ENCODE peak calls at places on chromosomes 13 and 19, in four cellular contexts. Q, M, D and W are unnamed samples.

GRCh38 chr19:48443262-48443661 is 2.5 kb upstream of the GRWD1 start:
- DNase-seq in Q (no peak), M (no peak), D (no peak), W (peak)

GRCh38 chr19:18089726-18090125 is 3.0 kb upstream of the IL12RB1 start:
- DNase-seq in Q (no peak), M (no peak), D (no peak), W (peak)

GRCh38 chr13:37382156-37382555 is 216.4 kb downstream of the POSTN start:
- DNase-seq in Q (no peak), M (no peak), D (no peak), W (no peak)

GRCh38 chr13:99806671-99807070 is 164.9 kb downstream of the ZIC5 start:
- DNase-seq in Q (no peak), M (no peak), D (no peak), W (no peak)

GRCh38 chr13:23375007-23375971 is 58.2 kb downstream of the SACS start:
- DNase-seq in Q (peak), M (peak), D (peak), W (peak)

GRCh38 chr13:41401371-41401770 is 56.0 kb upstream of the RGCC start:
- DNase-seq in Q (no peak), M (no peak), D (no peak), W (no peak)

GRCh38 chr13:46288570-46289259 is 77.0 kb downstream of the LRRC63 start:
- DNase-seq in Q (no peak), M (no peak), D (peak), W (no peak)

GRCh38 chr13:79393564-79394249 is 12.3 kb downstream of the RBM26 start:
- DNase-seq in Q (no peak), M (no peak), D (no peak), W (peak)

GRCh38 chr19:43775299-43775890 is 5.4 kb downstream of the KCNN4 start:
- DNase-seq in Q (no peak), M (no peak), D (no peak), W (no peak)

GRCh38 chr19:56314018-56314583 is 538 bp downstream of the ZSCAN5A start:
- DNase-seq in Q (no peak), M (no peak), D (no peak), W (no peak)

GRCh38 chr13:113588394-113589111 is 4.0 kb downstream of the TFDP1 start:
- DNase-seq in Q (no peak), M (no peak), D (no peak), W (no peak)

GRCh38 chr13:30803791-30804190 is 68.4 kb downstream of the ALOX5AP start:
- DNase-seq in Q (no peak), M (no peak), D (no peak), W (no peak)

GRCh38 chr13:21395953-21396352 is 63.1 kb downstream of the ZDHHC20 start:
- DNase-seq in Q (no peak), M (no peak), D (no peak), W (peak)

GRCh38 chr13:63680704-63681103 is 2265.1 kb upstream of the PCDH20 start:
- DNase-seq in Q (no peak), M (no peak), D (no peak), W (no peak)

GRCh38 chr19:7408251-7408650 is 59.5 kb downstream of the ARHGEF18 start:
- DNase-seq in Q (no peak), M (no peak), D (no peak), W (peak)

GRCh38 chr19:17703823-17704463 is 15.3 kb upstream of the MAP1S start:
- DNase-seq in Q (no peak), M (peak), D (peak), W (peak)

GRCh38 chr19:489418-490196 is 6.7 kb upstream of the MADCAM1 start:
- DNase-seq in Q (no peak), M (no peak), D (peak), W (peak)

GRCh38 chr13:54949735-54950134 is 1921.1 kb downstream of the OLFM4 start:
- DNase-seq in Q (no peak), M (no peak), D (no peak), W (no peak)

GRCh38 chr13:113297370-113297871 is 382 bp downstream of the LAMP1 start:
- DNase-seq in Q (peak), M (no peak), D (peak), W (peak)

GRCh38 chr13:77053192-77053591 is 26.2 kb upstream of the FBXL3 start:
- DNase-seq in Q (no peak), M (no peak), D (no peak), W (no peak)

GRCh38 chr19:29315566-29315965 is 102.6 kb upstream of the UQCRFS1 start:
- DNase-seq in Q (no peak), M (no peak), D (no peak), W (no peak)

GRCh38 chr13:43316997-43317396 is 293.6 kb downstream of the DNAJC15 start:
- DNase-seq in Q (no peak), M (no peak), D (no peak), W (no peak)

GRCh38 chr13:33323766-33324525 is 38.4 kb upstream of the STARD13 start:
- DNase-seq in Q (no peak), M (no peak), D (no peak), W (no peak)

GRCh38 chr19:6729573-6730152 is 7.7 kb downstream of the GPR108 start:
- DNase-seq in Q (no peak), M (no peak), D (no peak), W (no peak)

GRCh38 chr19:19606021-19606420 is 12.5 kb downstream of the PBX4 start:
- DNase-seq in Q (no peak), M (no peak), D (no peak), W (peak)

GRCh38 chr13:31767175-31767900 is 28.0 kb downstream of the RXFP2 start:
- DNase-seq in Q (no peak), M (no peak), D (no peak), W (no peak)

GRCh38 chr13:112748947-112749346 is 59.1 kb downstream of the ATP11A start:
- DNase-seq in Q (no peak), M (peak), D (no peak), W (no peak)

GRCh38 chr19:11457115-11457514 is 21.7 kb downstream of the PRKCSH start:
- DNase-seq in Q (no peak), M (no peak), D (no peak), W (no peak)

GRCh38 chr13:99004931-99005330 is 27.1 kb upstream of the DOCK9 start:
- DNase-seq in Q (no peak), M (no peak), D (no peak), W (no peak)

GRCh38 chr13:39364797-39365468 is 238.1 kb downstream of the LHFPL6 start:
- DNase-seq in Q (no peak), M (no peak), D (no peak), W (no peak)

GRCh38 chr13:98110749-98111148 is 32.1 kb upstream of the FARP1 start:
- DNase-seq in Q (no peak), M (no peak), D (no peak), W (no peak)

GRCh38 chr13:113903361-113903760 is 39.5 kb upstream of the GAS6 start:
- DNase-seq in Q (peak), M (no peak), D (no peak), W (no peak)

GRCh38 chr19:47660435-47660832 is 51.5 kb downstream of the BICRA start:
- DNase-seq in Q (no peak), M (no peak), D (no peak), W (no peak)

GRCh38 chr19:990746-991145 is 6.6 kb downstream of the WDR18 start:
- DNase-seq in Q (no peak), M (no peak), D (no peak), W (no peak)

GRCh38 chr13:62320129-62320724 is 904.6 kb upstream of the PCDH20 start:
- DNase-seq in Q (no peak), M (no peak), D (no peak), W (no peak)

GRCh38 chr13:29908411-29908810 is 58.0 kb upstream of the UBL3 start:
- DNase-seq in Q (no peak), M (peak), D (no peak), W (no peak)

GRCh38 chr19:47613165-47614146 is 4.5 kb downstream of the BICRA start:
- DNase-seq in Q (no peak), M (no peak), D (peak), W (no peak)

GRCh38 chr19:22532388-22533310 is 101.5 kb upstream of the ZNF492 start:
- DNase-seq in Q (peak), M (peak), D (no peak), W (no peak)

GRCh38 chr19:49718511-49718910 is 27.6 kb downstream of the CPT1C start:
- DNase-seq in Q (no peak), M (no peak), D (no peak), W (no peak)

GRCh38 chr13:66689628-66690027 is 540.5 kb downstream of the PCDH9 start:
- DNase-seq in Q (no peak), M (no peak), D (no peak), W (no peak)
- TF ChIP-seq CTCF in Q (no peak), M (peak), D (no peak), W (no peak)

GRCh38 chr19:2661615-2662014 is 40.9 kb downstream of the GNG7 start:
- DNase-seq in Q (no peak), M (no peak), D (no peak), W (peak)
- TF ChIP-seq CTCF in Q (no peak), M (no peak), D (no peak), W (no peak)

GRCh38 chr13:49791753-49792549 is 531 bp downstream of the KPNA3 start:
- DNase-seq in Q (peak), M (peak), D (peak), W (peak)

GRCh38 chr13:49789961-49790360 is 2.5 kb downstream of the KPNA3 start:
- DNase-seq in Q (no peak), M (no peak), D (no peak), W (no peak)

GRCh38 chr13:49791214-49791752 is 1.2 kb downstream of the KPNA3 start:
- DNase-seq in Q (no peak), M (no peak), D (peak), W (peak)

DNA sequence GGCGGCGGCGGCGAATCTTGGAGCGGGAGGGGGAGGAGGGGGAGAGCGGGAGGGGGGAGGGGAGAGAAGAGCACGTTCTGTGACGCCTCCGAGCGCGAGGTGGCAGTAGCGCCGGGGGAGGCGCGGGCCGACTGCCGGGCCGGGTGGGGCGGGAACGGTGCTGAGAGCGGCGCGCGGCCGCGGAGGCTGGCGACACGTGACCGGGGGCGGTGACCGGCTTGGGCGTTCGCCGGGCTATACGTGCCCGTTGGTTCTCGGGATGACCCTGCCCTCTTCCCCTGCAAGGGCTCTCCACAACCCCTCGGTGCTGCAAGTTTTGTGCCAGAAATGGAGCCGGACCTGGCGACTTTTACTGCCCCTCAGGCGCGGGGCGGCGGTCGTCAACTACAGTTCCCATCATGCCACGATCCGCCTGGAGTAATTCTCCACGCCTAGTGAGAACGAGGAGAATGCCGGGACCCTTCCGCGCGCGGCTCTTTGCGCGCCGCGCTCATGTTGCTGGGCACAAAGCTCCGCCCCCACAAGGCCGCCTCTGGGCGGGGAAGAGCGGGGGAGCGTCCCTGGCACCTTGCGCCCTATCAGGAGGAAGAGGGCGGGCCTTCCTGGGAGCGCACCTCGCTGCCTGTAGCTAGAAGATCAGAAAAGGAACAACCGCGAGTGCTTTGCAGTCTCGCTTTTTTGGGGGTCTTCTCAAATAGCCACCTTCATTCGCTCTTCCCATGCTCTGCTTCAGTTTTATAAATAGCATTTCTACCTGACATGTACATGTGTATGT is at the start of gene KPNA3:
- DNase-seq in Q (peak), M (peak), D (peak), W (peak)
- TF ChIP-seq CTCF in Q (no peak), M (no peak), D (no peak), W (no peak)

GRCh38 chr19:4937060-4937459 is 27.8 kb downstream of the UHRF1 start:
- DNase-seq in Q (no peak), M (no peak), D (no peak), W (no peak)
- TF ChIP-seq CTCF in Q (no peak), M (no peak), D (no peak), W (no peak)

GRCh38 chr13:50244913-50245574 is 229.8 kb downstream of the KCNRG start:
- DNase-seq in Q (no peak), M (no peak), D (no peak), W (peak)

GRCh38 chr13:50243926-50244325 is 228.7 kb downstream of the KCNRG start:
- DNase-seq in Q (no peak), M (no peak), D (no peak), W (no peak)

GRCh38 chr13:50244355-50244912 is 229.2 kb downstream of the KCNRG start:
- DNase-seq in Q (no peak), M (no peak), D (no peak), W (peak)

GRCh38 chr13:50250403-50250802 is 235.2 kb downstream of the KCNRG start:
- DNase-seq in Q (no peak), M (no peak), D (no peak), W (no peak)

DNA sequence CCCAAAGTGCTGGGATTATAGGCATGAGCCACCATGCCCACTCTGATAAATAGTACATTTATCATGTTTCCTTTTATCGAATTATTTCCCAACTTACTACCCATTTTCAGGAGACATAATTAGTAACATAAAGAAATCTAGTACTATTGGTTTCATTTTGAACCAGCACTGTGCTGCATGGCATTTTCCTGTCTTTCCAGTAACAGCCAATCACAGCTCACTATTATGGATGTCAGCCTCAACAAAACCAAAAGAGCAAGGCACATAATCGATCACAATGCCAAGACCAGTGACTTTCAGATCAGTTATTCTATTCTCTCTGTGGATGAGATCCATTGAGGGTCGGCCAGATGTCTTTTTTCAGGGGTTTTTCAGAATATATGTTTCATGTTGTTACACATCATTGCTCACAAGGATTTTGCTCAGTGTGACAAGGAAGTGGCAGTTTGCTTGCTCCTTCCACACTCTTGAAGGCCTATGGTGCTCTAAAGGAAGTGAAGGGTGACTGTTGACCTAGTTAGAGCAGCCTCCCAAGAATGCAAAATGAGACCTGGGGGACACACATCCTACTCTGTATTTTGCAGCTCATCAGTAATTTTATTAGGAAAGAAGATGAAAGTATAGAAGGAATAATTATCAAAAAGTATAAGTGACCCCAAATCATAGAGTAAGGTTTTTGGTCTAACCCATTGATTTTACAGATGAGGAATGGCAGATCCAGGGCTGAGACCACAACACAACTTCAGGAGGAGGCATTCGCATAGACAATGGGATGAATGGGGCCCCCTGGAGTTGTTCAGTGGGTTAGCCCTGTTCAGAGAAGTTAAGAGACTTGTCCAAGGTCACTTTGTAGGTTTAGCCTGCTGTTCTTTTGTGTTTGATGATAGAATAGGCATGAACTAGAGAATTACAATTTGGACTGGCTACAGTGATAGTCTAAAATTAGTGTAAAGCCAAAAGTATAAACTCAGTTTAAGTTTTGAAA is 233.6 kb downstream of the KCNRG start:
- DNase-seq in Q (no peak), M (no peak), D (no peak), W (no peak)
- TF ChIP-seq CTCF in Q (no peak), M (no peak), D (no peak), W (no peak)

GRCh38 chr13:72217142-72217541 is 350.1 kb upstream of the DACH1 start:
- DNase-seq in Q (no peak), M (no peak), D (no peak), W (no peak)

GRCh38 chr13:72218966-72219365 is 352.0 kb upstream of the DACH1 start:
- DNase-seq in Q (no peak), M (no peak), D (no peak), W (no peak)

DNA sequence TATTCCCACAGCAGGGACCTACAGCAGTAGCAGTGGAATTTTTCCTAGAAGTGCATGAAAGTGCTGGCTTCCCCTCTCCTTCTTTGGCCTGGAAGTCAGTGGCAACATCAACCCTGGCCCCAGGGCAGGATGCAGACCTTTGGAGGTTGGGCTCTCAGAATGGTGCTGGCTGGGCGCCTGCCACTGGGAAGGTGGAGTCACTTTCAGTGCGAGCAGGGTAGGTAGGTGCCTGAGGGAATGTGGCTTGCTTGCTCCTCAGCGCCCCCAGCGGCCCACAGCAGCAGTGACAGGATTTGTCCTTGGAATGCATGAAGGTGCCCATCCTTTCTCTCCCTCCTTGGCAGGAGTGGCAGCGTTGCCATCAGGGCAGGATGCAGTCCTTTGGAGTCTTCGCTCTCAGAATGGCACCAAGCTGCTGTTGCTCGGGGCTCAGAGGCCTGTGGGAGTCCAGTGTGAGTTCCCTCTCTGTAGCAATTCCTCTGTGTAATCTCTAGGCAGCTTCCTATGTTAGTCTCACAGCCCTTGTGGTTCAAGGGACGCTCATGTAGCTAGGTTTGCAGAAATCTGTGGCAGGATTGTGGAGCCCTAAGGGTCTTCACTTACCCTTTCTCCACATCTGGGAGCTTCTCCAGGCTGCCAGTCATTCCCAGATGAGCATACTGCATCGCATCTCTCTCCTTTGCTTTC is 354.4 kb upstream of the DACH1 start:
- DNase-seq in Q (no peak), M (no peak), D (peak), W (peak)
- TF ChIP-seq CTCF in Q (no peak), M (peak), D (peak), W (no peak)

GRCh38 chr19:13579388-13580060 is 73.2 kb upstream of the CACNA1A start:
- DNase-seq in Q (no peak), M (no peak), D (no peak), W (no peak)
- TF ChIP-seq CTCF in Q (no peak), M (no peak), D (no peak), W (peak)

DNA sequence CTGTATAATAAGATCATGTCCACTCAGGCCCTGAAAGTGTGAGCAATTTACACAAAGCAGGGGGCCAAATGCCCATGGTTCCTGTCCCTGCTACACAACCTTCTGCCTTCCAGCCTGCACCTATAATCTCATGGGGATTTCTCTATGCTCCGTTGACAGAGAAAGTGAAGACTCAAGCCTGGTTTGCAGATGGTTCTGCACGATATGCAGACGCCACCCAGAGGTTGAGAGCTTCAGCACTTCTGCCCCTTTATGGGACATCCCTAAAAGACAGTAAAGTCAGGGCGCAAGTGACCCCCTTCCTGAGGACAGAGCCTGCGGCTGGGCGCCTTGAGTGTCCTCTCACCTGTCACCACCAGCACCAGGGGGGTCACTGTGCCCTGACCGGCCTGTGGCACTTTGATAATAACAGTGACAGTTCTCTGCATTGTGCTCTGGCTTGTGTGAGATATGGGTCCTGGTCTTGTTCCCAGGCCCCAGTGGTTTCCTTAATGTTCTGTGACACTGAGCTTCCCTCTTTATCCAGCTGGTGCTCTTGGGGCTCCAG is 15.1 kb downstream of the LILRA5 start:
- DNase-seq in Q (no peak), M (no peak), D (no peak), W (no peak)
- TF ChIP-seq CTCF in Q (no peak), M (no peak), D (no peak), W (no peak)

GRCh38 chr13:48542581-48543341 is 9.9 kb upstream of the RCBTB2 start:
- DNase-seq in Q (peak), M (peak), D (peak), W (no peak)
- TF ChIP-seq CTCF in Q (no peak), M (peak), D (no peak), W (no peak)